ENCODE peak calls at places on chromosome 10, in five cellular contexts. U is suprapubic skin, N is breast epithelium, R is IMR-90, M is stomach. P is an unnamed sample. For H3K36me3, the result is how much of the 10 kb centered on the place peaks cover.

GRCh38 chr10:22553452-22553995 is 160.9 kb downstream of the PIP4K2A start:
- DNase-seq in U (no peak), N (no peak), R (no peak), M (no peak), P (no peak)

GRCh38 chr10:132611986-132612385 is 74.4 kb downstream of the INPP5A start:
- DNase-seq in U (peak), N (no peak), R (no peak), M (no peak), P (no peak)

GRCh38 chr10:634256-634655 is 55.2 kb downstream of the DIP2C start:
- DNase-seq in U (peak), N (no peak), R (peak), M (no peak), P (no peak)

GRCh38 chr10:58414270-58415041 is 29.2 kb downstream of the TFAM start:
- DNase-seq in U (no peak), N (peak), R (peak), M (no peak), P (peak)

GRCh38 chr10:116888380-116889055 is 39.2 kb downstream of the ENO4 start:
- DNase-seq in U (peak), N (peak), R (peak), M (peak), P (peak)

GRCh38 chr10:104288355-104288754 is 19.4 kb downstream of the GSTO2 start:
- DNase-seq in U (no peak), N (no peak), R (no peak), M (no peak), P (no peak)

GRCh38 chr10:23917251-23917908 is 291.6 kb upstream of the KIAA1217 start:
- DNase-seq in U (no peak), N (no peak), R (no peak), M (no peak), P (no peak)

GRCh38 chr10:87844837-87845623 is 18.3 kb downstream of the KLLN start:
- DNase-seq in U (no peak), N (no peak), R (peak), M (no peak), P (peak)

GRCh38 chr10:30834636-30835035 is 197.0 kb downstream of the ZNF438 start:
- DNase-seq in U (no peak), N (no peak), R (no peak), M (no peak), P (no peak)

GRCh38 chr10:43137701-43137970 is 609 bp upstream of the CSGALNACT2 start:
- DNase-seq in U (no peak), N (no peak), R (peak), M (no peak), P (peak)

GRCh38 chr10:30432631-30433285 is 1.2 kb upstream of the MAP3K8 start:
- DNase-seq in U (no peak), N (no peak), R (no peak), M (no peak), P (no peak)

GRCh38 chr10:123783296-123783695 is 108.3 kb downstream of the CPXM2 start:
- DNase-seq in U (no peak), N (no peak), R (no peak), M (no peak), P (no peak)

GRCh38 chr10:70169011-70169410 is 1.3 kb downstream of the SAR1A start:
- DNase-seq in U (no peak), N (no peak), R (no peak), M (no peak), P (no peak)

GRCh38 chr10:103692421-103693069 is 162.8 kb downstream of the SH3PXD2A start:
- DNase-seq in U (no peak), N (no peak), R (no peak), M (no peak), P (no peak)

GRCh38 chr10:72081772-72082590 is 6.4 kb downstream of the SPOCK2 start:
- DNase-seq in U (no peak), N (no peak), R (no peak), M (peak), P (no peak)

GRCh38 chr10:114103286-114103685 is 59.6 kb downstream of the ADRB1 start:
- DNase-seq in U (no peak), N (no peak), R (peak), M (no peak), P (peak)

GRCh38 chr10:80468002-80468401 is 13.9 kb downstream of the TSPAN14 start:
- DNase-seq in U (peak), N (peak), R (no peak), M (peak), P (no peak)

GRCh38 chr10:50322075-50322474 is 70.8 kb upstream of the ASAH2 start:
- DNase-seq in U (no peak), N (no peak), R (peak), M (no peak), P (peak)

GRCh38 chr10:35546824-35547225 is 58.3 kb upstream of the GJD4 start:
- DNase-seq in U (no peak), N (peak), R (peak), M (no peak), P (peak)

GRCh38 chr10:59631882-59632281 is 77.8 kb downstream of the SLC16A9 start:
- DNase-seq in U (no peak), N (no peak), R (no peak), M (no peak), P (no peak)

GRCh38 chr10:132027423-132027983 is 38.2 kb upstream of the JAKMIP3 start:
- DNase-seq in U (no peak), N (no peak), R (peak), M (no peak), P (peak)

GRCh38 chr10:19168584-19168983 is 120.0 kb downstream of the MALRD1 start:
- DNase-seq in U (no peak), N (no peak), R (no peak), M (no peak), P (no peak)

GRCh38 chr10:3805791-3806381 is 20.9 kb upstream of the KLF6 start:
- DNase-seq in U (no peak), N (no peak), R (peak), M (no peak), P (peak)

GRCh38 chr10:63547628-63548356 is 26.6 kb downstream of the REEP3 start:
- DNase-seq in U (no peak), N (no peak), R (peak), M (no peak), P (peak)

GRCh38 chr10:85570871-85571270 is 795.7 kb downstream of the GRID1 start:
- DNase-seq in U (no peak), N (no peak), R (no peak), M (no peak), P (no peak)

GRCh38 chr10:30320248-30320647 is 28.8 kb downstream of the MTPAP start:
- DNase-seq in U (no peak), N (no peak), R (no peak), M (no peak), P (no peak)

GRCh38 chr10:79292789-79293746 is 54.2 kb upstream of the PPIF start:
- DNase-seq in U (no peak), N (no peak), R (no peak), M (peak), P (no peak)

GRCh38 chr10:75234683-75235374 is 928 bp downstream of the COMTD1 start:
- DNase-seq in U (no peak), N (no peak), R (no peak), M (peak), P (no peak)

GRCh38 chr10:44806895-44807294 is 104.2 kb upstream of the TMEM72 start:
- DNase-seq in U (no peak), N (no peak), R (no peak), M (no peak), P (no peak)

GRCh38 chr10:101123085-101123814 is 7.8 kb upstream of the TLX1 start:
- DNase-seq in U (no peak), N (no peak), R (no peak), M (peak), P (no peak)

GRCh38 chr10:63940277-63940972 is 419.2 kb downstream of the REEP3 start:
- DNase-seq in U (no peak), N (no peak), R (no peak), M (no peak), P (no peak)

GRCh38 chr10:7409045-7409731 is 1.6 kb downstream of the SFMBT2 start:
- DNase-seq in U (no peak), N (no peak), R (no peak), M (no peak), P (no peak)

GRCh38 chr10:7408003-7408493 is 2.8 kb downstream of the SFMBT2 start:
- DNase-seq in U (peak), N (no peak), R (no peak), M (no peak), P (no peak)

GRCh38 chr10:7406712-7407333 is 4.0 kb downstream of the SFMBT2 start:
- DNase-seq in U (no peak), N (no peak), R (no peak), M (no peak), P (no peak)

GRCh38 chr10:7408494-7409044 is 2.3 kb downstream of the SFMBT2 start:
- DNase-seq in U (no peak), N (no peak), R (peak), M (peak), P (no peak)

DNA sequence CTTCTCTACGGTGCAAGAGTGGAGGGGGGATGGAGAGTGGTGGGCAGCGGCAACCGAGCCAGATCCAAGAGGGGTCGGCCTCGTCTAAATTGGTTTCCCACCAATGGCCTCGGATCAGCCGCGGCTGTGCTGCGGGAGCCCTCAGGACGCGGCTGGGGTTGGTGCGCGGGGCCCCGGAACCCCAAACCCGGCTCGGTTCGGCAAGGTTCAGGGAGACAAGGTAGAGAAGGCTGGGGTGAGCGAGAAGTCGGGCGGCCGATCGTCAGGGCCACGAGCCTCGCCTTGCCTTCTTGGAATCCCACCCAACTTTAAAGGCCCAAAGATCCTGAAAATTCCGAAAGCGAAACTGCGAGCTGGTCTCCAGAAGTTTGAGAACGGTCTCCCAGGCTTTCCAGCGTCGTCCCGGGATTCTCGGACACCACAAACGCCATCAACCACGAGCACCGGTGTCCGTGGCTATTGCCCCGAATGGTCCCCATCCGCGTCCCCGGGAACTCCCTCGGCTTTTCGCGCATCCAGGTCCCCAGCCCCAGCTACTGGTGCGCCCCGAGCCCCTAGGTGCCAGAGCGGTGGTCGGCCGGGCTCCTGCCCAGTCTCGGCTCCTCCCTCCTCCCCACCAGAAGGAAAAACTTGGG is 3.3 kb downstream of the SFMBT2 start:
- DNase-seq in U (no peak), N (no peak), R (no peak), M (no peak), P (no peak)
- H3K4me3 ChIP-seq in U (peak), N (peak), R (peak), M (peak), P (peak)

GRCh38 chr10:6101181-6101580 is 12.3 kb downstream of the RBM17 start:
- DNase-seq in U (no peak), N (no peak), R (no peak), M (no peak), P (no peak)

GRCh38 chr10:6100370-6100769 is 11.5 kb downstream of the RBM17 start:
- DNase-seq in U (no peak), N (no peak), R (no peak), M (no peak), P (no peak)

GRCh38 chr10:6095810-6096209 is 7.0 kb downstream of the RBM17 start:
- DNase-seq in U (no peak), N (no peak), R (no peak), M (no peak), P (no peak)

GRCh38 chr10:6098156-6098555 is 9.3 kb downstream of the RBM17 start:
- DNase-seq in U (no peak), N (no peak), R (no peak), M (no peak), P (no peak)

DNA sequence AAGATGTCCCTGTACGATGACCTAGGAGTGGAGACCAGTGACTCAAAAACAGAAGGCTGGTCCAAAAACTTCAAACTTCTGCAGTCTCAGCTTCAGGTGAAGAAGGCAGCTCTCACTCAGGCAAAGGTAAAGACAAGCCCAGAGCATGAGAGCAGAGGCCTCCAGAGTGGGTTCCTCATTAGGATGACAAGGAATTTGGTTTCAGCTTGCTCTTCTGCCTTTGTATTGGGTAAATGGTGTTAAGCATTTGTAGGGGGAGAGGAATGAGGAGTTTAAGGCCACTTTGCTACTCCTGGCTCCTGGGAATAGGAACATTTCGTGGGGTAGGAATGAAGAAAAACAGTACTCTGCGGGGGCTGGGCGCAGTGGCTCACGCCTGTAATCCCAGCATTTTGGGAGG is 8.2 kb downstream of the RBM17 start:
- DNase-seq in U (no peak), N (no peak), R (no peak), M (no peak), P (no peak)
- H3K36me3 ChIP-seq in U (under half), N (under half), R (under half), M (under half), P (under half)

GRCh38 chr10:77828376-77828775 is 98.2 kb downstream of the DLG5 start:
- DNase-seq in U (no peak), N (no peak), R (no peak), M (no peak), P (no peak)
- H3K27ac ChIP-seq in U (no peak), N (no peak), R (no peak), M (no peak), P (no peak)

GRCh38 chr10:99984201-99984600 is 25.5 kb downstream of the DNMBP start:
- DNase-seq in U (no peak), N (no peak), R (peak), M (no peak), P (no peak)
- H3K4me3 ChIP-seq in U (no peak), N (no peak), R (no peak), M (no peak), P (no peak)

DNA sequence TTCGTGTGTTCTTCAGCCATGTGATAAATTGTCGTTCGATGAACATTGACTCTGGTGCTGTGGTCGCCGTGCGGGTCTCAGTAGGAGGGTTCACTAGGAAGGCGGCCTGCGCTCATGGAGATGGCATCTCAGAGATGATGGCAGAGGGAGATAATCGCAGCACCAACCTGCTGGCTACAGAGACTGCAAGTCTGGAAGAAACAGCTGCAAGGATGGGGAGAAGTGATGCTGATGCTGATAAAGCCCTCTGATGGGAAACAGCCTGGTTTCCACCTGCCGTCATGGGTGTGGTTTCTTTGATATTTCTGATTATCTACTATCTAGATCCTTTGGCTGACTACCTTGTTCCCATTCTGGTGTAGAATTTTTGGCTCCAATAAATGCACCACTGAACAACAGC is 130.5 kb upstream of the ANKRD30A start:
- DNase-seq in U (no peak), N (no peak), R (no peak), M (no peak), P (no peak)
- H3K36me3 ChIP-seq in U (under half), N (under half), R (under half), M (under half), P (under half)

DNA sequence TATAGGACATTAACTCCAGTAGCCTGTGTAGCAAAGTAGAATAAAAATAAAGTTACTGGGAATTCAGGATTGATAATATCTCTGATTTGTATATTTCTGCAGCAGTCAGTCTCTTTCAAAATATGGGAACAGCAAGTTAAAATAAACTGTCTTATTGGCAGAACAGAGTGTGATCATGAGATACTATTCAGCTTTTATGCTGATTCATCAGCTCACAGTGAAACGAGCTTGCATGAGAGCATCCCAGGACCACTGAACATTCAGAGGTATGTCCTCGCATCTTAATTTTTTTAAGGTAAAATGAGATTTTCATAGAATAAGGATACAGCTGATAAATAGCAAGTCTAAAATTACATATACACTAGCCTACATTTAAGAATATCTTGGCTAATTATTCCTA is 282.5 kb upstream of the MYO3A start:
- DNase-seq in U (no peak), N (no peak), R (no peak), M (no peak), P (no peak)
- H3K27ac ChIP-seq in U (no peak), N (no peak), R (no peak), M (no peak), P (no peak)

GRCh38 chr10:28810062-28810870 is 132.9 kb downstream of the BAMBI start:
- DNase-seq in U (no peak), N (no peak), R (peak), M (no peak), P (no peak)

GRCh38 chr10:28807760-28808613 is 130.7 kb downstream of the BAMBI start:
- DNase-seq in U (no peak), N (no peak), R (peak), M (no peak), P (no peak)

GRCh38 chr10:28806481-28806880 is 129.2 kb downstream of the BAMBI start:
- DNase-seq in U (no peak), N (no peak), R (no peak), M (no peak), P (no peak)

GRCh38 chr10:28806951-28807759 is 129.8 kb downstream of the BAMBI start:
- DNase-seq in U (no peak), N (no peak), R (no peak), M (no peak), P (no peak)

GRCh38 chr10:28808693-28809092 is 131.4 kb downstream of the BAMBI start:
- DNase-seq in U (no peak), N (no peak), R (no peak), M (no peak), P (no peak)
- H3K4me3 ChIP-seq in U (no peak), N (no peak), R (no peak), M (no peak), P (no peak)

DNA sequence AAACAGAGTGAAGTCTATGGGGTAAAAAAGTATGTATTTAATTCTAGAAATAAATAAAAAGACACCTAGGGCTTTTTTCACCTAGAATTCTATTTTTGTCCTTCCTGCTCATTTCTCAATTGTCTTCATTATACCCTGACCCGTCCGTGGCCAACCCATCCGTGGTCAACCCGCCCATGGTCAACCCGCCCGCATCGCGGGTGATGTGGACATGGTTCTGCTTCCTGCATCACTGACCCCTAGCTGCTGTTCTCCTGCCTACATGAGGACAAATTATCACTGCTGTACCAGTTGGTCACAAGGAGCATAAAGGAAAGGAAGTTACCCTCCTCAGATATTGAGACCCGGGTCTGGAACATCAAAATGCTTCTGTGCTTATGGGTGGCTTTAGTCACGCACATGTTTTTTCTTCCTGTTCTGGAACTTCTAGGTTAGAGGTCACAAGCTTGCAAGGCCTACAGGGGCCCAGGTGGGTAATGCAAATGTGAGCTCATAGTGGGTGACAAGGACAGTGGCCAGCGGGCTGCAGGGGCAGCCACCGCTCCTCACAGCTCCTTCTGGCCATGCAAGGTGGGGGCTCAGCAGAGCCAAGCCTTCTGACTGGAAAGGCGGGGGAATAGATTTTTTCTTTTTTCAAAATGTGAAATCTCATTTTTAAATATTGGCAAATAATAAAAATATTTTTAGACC is 15.5 kb downstream of the CAMK2G start:
- DNase-seq in U (no peak), N (no peak), R (no peak), M (no peak), P (no peak)
- H3K36me3 ChIP-seq in U (under half), N (under half), R (under half), M (half or more), P (under half)